ENCODE peak calls at places on chromosome 6, in eight cellular contexts. One of them, this sample, is unnamed.
A peak's percentile ranks its signal among the peaks of the same experiment; 100 is the strongest.

GRCh38 chr6:115612216-115612615 is 448.5 kb downstream of the FRK start:
- DNase-seq in HL-60: no peak
- DNase-seq in hepatocyte: no peak
- DNase-seq in cardiac muscle cell: no peak
- DNase-seq in heart right ventricle: no peak
- DNase-seq in BE2C: no peak
- DNase-seq in breast epithelium: no peak
- DNase-seq in heart left ventricle: no peak
- DNase-seq in this sample: no peak

GRCh38 chr6:25181923-25182322 is 97.3 kb upstream of the CARMIL1 start:
- DNase-seq in HL-60: no peak
- DNase-seq in hepatocyte: no peak
- DNase-seq in cardiac muscle cell: no peak
- DNase-seq in heart right ventricle: no peak
- DNase-seq in BE2C: no peak
- DNase-seq in breast epithelium: no peak
- DNase-seq in heart left ventricle: no peak
- DNase-seq in this sample: no peak

GRCh38 chr6:99550046-99550445 is 18.4 kb downstream of the CCNC start:
- DNase-seq in HL-60: no peak
- DNase-seq in hepatocyte: no peak
- DNase-seq in cardiac muscle cell: no peak
- DNase-seq in heart right ventricle: no peak
- DNase-seq in BE2C: no peak
- DNase-seq in breast epithelium: no peak
- DNase-seq in heart left ventricle: no peak
- DNase-seq in this sample: no peak

GRCh38 chr6:121823437-121823851 is 388.0 kb downstream of the GJA1 start:
- DNase-seq in HL-60: no peak
- DNase-seq in hepatocyte: no peak
- DNase-seq in cardiac muscle cell: peak; percentile 45
- DNase-seq in heart right ventricle: no peak
- DNase-seq in BE2C: no peak
- DNase-seq in breast epithelium: no peak
- DNase-seq in heart left ventricle: no peak
- DNase-seq in this sample: no peak

GRCh38 chr6:159174263-159174974 is 5.2 kb downstream of the FNDC1 start:
- DNase-seq in HL-60: peak; percentile 63
- DNase-seq in hepatocyte: peak; percentile 89
- DNase-seq in cardiac muscle cell: peak; percentile 78
- DNase-seq in heart right ventricle: peak; percentile 71
- DNase-seq in BE2C: peak; percentile 81
- DNase-seq in breast epithelium: peak; percentile 39
- DNase-seq in heart left ventricle: peak; percentile 76
- DNase-seq in this sample: no peak

GRCh38 chr6:135250234-135250633 is 69.1 kb downstream of the MYB start:
- DNase-seq in HL-60: peak; percentile 28
- DNase-seq in hepatocyte: no peak
- DNase-seq in cardiac muscle cell: no peak
- DNase-seq in heart right ventricle: no peak
- DNase-seq in BE2C: no peak
- DNase-seq in breast epithelium: no peak
- DNase-seq in heart left ventricle: no peak
- DNase-seq in this sample: no peak

GRCh38 chr6:166931426-166931970 is 24.9 kb downstream of the RNASET2 start:
- DNase-seq in HL-60: no peak
- DNase-seq in hepatocyte: no peak
- DNase-seq in cardiac muscle cell: no peak
- DNase-seq in heart right ventricle: no peak
- DNase-seq in BE2C: no peak
- DNase-seq in breast epithelium: no peak
- DNase-seq in heart left ventricle: no peak
- DNase-seq in this sample: no peak

GRCh38 chr6:139508023-139508422 is 133.6 kb upstream of the CITED2 start:
- DNase-seq in HL-60: peak; percentile 74
- DNase-seq in hepatocyte: no peak
- DNase-seq in cardiac muscle cell: no peak
- DNase-seq in heart right ventricle: no peak
- DNase-seq in BE2C: no peak
- DNase-seq in breast epithelium: no peak
- DNase-seq in heart left ventricle: no peak
- DNase-seq in this sample: no peak

GRCh38 chr6:38508894-38509293 is 130.8 kb downstream of the BTBD9 start:
- DNase-seq in HL-60: peak; percentile 36
- DNase-seq in hepatocyte: no peak
- DNase-seq in cardiac muscle cell: peak; percentile 27
- DNase-seq in heart right ventricle: no peak
- DNase-seq in BE2C: no peak
- DNase-seq in breast epithelium: no peak
- DNase-seq in heart left ventricle: no peak
- DNase-seq in this sample: no peak

GRCh38 chr6:134925800-134926199 is 24.1 kb downstream of the ALDH8A1 start:
- DNase-seq in HL-60: no peak
- DNase-seq in hepatocyte: no peak
- DNase-seq in cardiac muscle cell: no peak
- DNase-seq in heart right ventricle: no peak
- DNase-seq in BE2C: no peak
- DNase-seq in breast epithelium: no peak
- DNase-seq in heart left ventricle: no peak
- DNase-seq in this sample: no peak

GRCh38 chr6:6811151-6812002 is 222.9 kb downstream of the LY86 start:
- DNase-seq in HL-60: no peak
- DNase-seq in hepatocyte: peak; percentile 85
- DNase-seq in cardiac muscle cell: no peak
- DNase-seq in heart right ventricle: no peak
- DNase-seq in BE2C: no peak
- DNase-seq in breast epithelium: peak; percentile 77
- DNase-seq in heart left ventricle: no peak
- DNase-seq in this sample: peak; percentile 60

GRCh38 chr6:166707045-166707444 is 80.0 kb upstream of the RPS6KA2 start:
- DNase-seq in HL-60: peak; percentile 64
- DNase-seq in hepatocyte: peak; percentile 76
- DNase-seq in cardiac muscle cell: peak; percentile 71
- DNase-seq in heart right ventricle: peak; percentile 64
- DNase-seq in BE2C: peak; percentile 77
- DNase-seq in breast epithelium: no peak
- DNase-seq in heart left ventricle: peak; percentile 63
- DNase-seq in this sample: no peak

GRCh38 chr6:18395177-18395850 is 8.2 kb downstream of the RNF144B start:
- DNase-seq in HL-60: no peak
- DNase-seq in hepatocyte: no peak
- DNase-seq in cardiac muscle cell: no peak
- DNase-seq in heart right ventricle: no peak
- DNase-seq in BE2C: no peak
- DNase-seq in breast epithelium: no peak
- DNase-seq in heart left ventricle: no peak
- DNase-seq in this sample: no peak

GRCh38 chr6:139777202-139777970 is 402.9 kb upstream of the CITED2 start:
- DNase-seq in HL-60: no peak
- DNase-seq in hepatocyte: no peak
- DNase-seq in cardiac muscle cell: peak; percentile 41
- DNase-seq in heart right ventricle: no peak
- DNase-seq in BE2C: peak; percentile 14
- DNase-seq in breast epithelium: no peak
- DNase-seq in heart left ventricle: no peak
- DNase-seq in this sample: no peak

GRCh38 chr6:113596907-113597583 is 260.1 kb upstream of the MARCKS start:
- DNase-seq in HL-60: peak; percentile 36
- DNase-seq in hepatocyte: no peak
- DNase-seq in cardiac muscle cell: peak; percentile 20
- DNase-seq in heart right ventricle: no peak
- DNase-seq in BE2C: no peak
- DNase-seq in breast epithelium: no peak
- DNase-seq in heart left ventricle: peak; percentile 29
- DNase-seq in this sample: no peak

GRCh38 chr6:63521475-63522210 is 50.6 kb upstream of the LOC128125822 start:
- DNase-seq in HL-60: no peak
- DNase-seq in hepatocyte: peak; percentile 26
- DNase-seq in cardiac muscle cell: no peak
- DNase-seq in heart right ventricle: no peak
- DNase-seq in BE2C: no peak
- DNase-seq in breast epithelium: no peak
- DNase-seq in heart left ventricle: no peak
- DNase-seq in this sample: no peak

DNA sequence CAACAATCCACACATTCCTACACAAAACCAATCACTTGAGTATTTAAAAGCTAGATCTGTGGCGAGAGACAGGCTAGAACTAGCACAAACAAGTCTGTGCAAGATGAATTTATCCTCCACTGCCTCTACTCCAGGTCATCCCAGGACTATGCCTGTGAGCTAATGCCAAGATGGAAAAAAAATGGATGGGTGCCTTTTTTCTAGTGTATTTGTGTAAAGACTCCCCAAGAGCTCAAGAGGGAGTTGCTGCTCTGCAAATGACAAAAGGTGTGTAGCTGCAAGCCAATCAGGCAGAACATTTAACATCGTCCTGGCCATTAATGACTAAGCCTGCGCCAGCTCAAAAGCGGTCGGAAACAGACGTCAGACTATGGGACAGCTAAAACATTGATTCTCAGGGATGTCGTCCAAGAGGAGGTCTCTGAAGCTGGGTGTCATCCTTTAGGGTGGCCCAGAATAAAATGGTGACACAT is 21.9 kb downstream of the ATXN1 start:
- DNase-seq in HL-60: no peak
- DNase-seq in hepatocyte: no peak
- DNase-seq in cardiac muscle cell: no peak
- DNase-seq in heart right ventricle: no peak
- DNase-seq in BE2C: no peak
- DNase-seq in breast epithelium: peak; percentile 45
- DNase-seq in heart left ventricle: no peak
- DNase-seq in this sample: no peak
- TF ChIP-seq CTCF in HL-60: no peak
- TF ChIP-seq CTCF in hepatocyte: no peak
- TF ChIP-seq CTCF in cardiac muscle cell: no peak
- TF ChIP-seq CTCF in heart right ventricle: no peak
- TF ChIP-seq CTCF in BE2C: no peak
- TF ChIP-seq CTCF in breast epithelium: no peak
- TF ChIP-seq CTCF in heart left ventricle: no peak
- TF ChIP-seq CTCF in this sample: no peak

DNA sequence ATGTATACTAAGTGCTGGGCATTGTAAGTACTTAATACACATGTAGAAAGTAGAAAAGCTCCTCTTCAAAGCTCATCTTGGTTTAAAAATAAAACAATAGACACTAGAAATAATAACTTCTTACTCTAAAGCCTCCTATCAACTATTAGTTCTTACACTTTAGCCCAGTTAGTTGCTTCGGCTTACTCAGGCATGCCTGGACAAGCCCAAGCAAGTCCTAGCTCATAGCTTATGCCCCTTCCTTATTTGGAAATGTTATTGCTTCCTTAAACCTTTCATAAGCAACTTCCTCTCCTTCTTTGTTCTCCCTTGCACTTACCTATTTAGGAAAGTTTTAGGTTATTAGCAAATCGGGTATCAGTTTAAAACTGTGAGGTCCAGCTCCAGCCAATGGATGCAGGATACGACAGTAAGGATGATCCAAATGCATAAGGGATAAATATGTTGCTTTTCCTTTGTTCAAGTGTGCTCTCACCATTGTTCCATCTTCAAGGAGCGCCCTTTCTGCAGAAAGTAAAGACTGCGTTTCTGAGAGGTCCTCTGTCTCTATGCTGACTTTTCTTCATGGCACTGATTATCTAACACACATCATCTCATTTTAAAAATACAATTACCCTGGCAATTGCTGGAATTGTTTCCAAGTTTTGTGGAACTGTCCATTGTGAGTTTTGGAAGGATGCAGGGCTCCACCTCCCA is 12.3 kb downstream of the TMEM30A start:
- DNase-seq in HL-60: peak; percentile 55
- DNase-seq in hepatocyte: no peak
- DNase-seq in cardiac muscle cell: no peak
- DNase-seq in heart right ventricle: no peak
- DNase-seq in BE2C: no peak
- DNase-seq in breast epithelium: no peak
- DNase-seq in heart left ventricle: no peak
- DNase-seq in this sample: no peak
- H3K27me3 ChIP-seq in HL-60: no peaks in the 10 kb centered on the region
- H3K27me3 ChIP-seq in hepatocyte: no peaks in the 10 kb centered on the region
- H3K27me3 ChIP-seq in cardiac muscle cell: no peaks in the 10 kb centered on the region
- H3K27me3 ChIP-seq in heart right ventricle: no peaks in the 10 kb centered on the region
- H3K27me3 ChIP-seq in BE2C: no peaks in the 10 kb centered on the region
- H3K27me3 ChIP-seq in breast epithelium: no peaks in the 10 kb centered on the region
- H3K27me3 ChIP-seq in heart left ventricle: no peaks in the 10 kb centered on the region
- H3K27me3 ChIP-seq in this sample: no peaks in the 10 kb centered on the region

GRCh38 chr6:111781055-111781708 is 92.1 kb downstream of the FYN start:
- DNase-seq in HL-60: no peak
- DNase-seq in hepatocyte: peak; percentile 48
- DNase-seq in cardiac muscle cell: no peak
- DNase-seq in heart right ventricle: no peak
- DNase-seq in BE2C: peak; percentile 24
- DNase-seq in breast epithelium: no peak
- DNase-seq in heart left ventricle: no peak
- DNase-seq in this sample: no peak

GRCh38 chr6:111779660-111780059 is 93.6 kb downstream of the FYN start:
- DNase-seq in HL-60: no peak
- DNase-seq in hepatocyte: no peak
- DNase-seq in cardiac muscle cell: no peak
- DNase-seq in heart right ventricle: no peak
- DNase-seq in BE2C: no peak
- DNase-seq in breast epithelium: no peak
- DNase-seq in heart left ventricle: no peak
- DNase-seq in this sample: no peak

GRCh38 chr6:111776236-111777189 is 96.7 kb downstream of the FYN start:
- DNase-seq in HL-60: no peak
- DNase-seq in hepatocyte: no peak
- DNase-seq in cardiac muscle cell: no peak
- DNase-seq in heart right ventricle: no peak
- DNase-seq in BE2C: no peak
- DNase-seq in breast epithelium: no peak
- DNase-seq in heart left ventricle: no peak
- DNase-seq in this sample: no peak

GRCh38 chr6:111777357-111777756 is 95.9 kb downstream of the FYN start:
- DNase-seq in HL-60: no peak
- DNase-seq in hepatocyte: no peak
- DNase-seq in cardiac muscle cell: no peak
- DNase-seq in heart right ventricle: no peak
- DNase-seq in BE2C: peak; percentile 30
- DNase-seq in breast epithelium: no peak
- DNase-seq in heart left ventricle: no peak
- DNase-seq in this sample: no peak

DNA sequence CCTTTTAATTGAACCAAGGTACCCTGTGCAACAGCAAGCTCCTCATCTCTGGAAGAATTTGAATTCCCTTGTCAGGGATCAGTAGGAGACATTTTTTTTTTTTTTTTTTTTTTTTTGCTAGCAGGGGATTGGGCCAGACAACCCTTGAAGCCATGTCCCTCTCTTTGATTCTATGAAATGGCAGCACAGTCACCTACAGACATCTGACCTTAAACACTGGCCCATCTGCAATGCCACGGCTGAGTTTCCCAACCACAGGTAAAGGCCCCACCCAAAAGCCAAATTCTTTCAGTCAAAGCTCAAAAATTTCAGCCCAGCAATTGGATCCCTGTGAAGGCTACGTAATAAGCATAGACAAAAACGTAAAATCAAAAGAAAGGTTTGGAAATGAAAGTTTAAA is 94.2 kb downstream of the FYN start:
- DNase-seq in HL-60: no peak
- DNase-seq in hepatocyte: no peak
- DNase-seq in cardiac muscle cell: no peak
- DNase-seq in heart right ventricle: no peak
- DNase-seq in BE2C: no peak
- DNase-seq in breast epithelium: no peak
- DNase-seq in heart left ventricle: no peak
- DNase-seq in this sample: no peak
- TF ChIP-seq CTCF in HL-60: no peak
- TF ChIP-seq CTCF in hepatocyte: no peak
- TF ChIP-seq CTCF in cardiac muscle cell: no peak
- TF ChIP-seq CTCF in heart right ventricle: no peak
- TF ChIP-seq CTCF in BE2C: no peak
- TF ChIP-seq CTCF in breast epithelium: no peak
- TF ChIP-seq CTCF in heart left ventricle: no peak
- TF ChIP-seq CTCF in this sample: no peak

GRCh38 chr6:133242761-133243590 is 1.8 kb downstream of the EYA4 start:
- DNase-seq in HL-60: no peak
- DNase-seq in hepatocyte: no peak
- DNase-seq in cardiac muscle cell: peak; percentile 5
- DNase-seq in heart right ventricle: peak; percentile 13
- DNase-seq in BE2C: peak; percentile 53
- DNase-seq in breast epithelium: no peak
- DNase-seq in heart left ventricle: peak; percentile 40
- DNase-seq in this sample: no peak
- H3K27me3 ChIP-seq in HL-60: peaks cover 37% of the 10 kb centered on the region
- H3K27me3 ChIP-seq in hepatocyte: peaks cover 93% of the 10 kb centered on the region
- H3K27me3 ChIP-seq in cardiac muscle cell: peaks cover 100% of the 10 kb centered on the region
- H3K27me3 ChIP-seq in heart right ventricle: peaks cover 60% of the 10 kb centered on the region
- H3K27me3 ChIP-seq in BE2C: no peaks in the 10 kb centered on the region
- H3K27me3 ChIP-seq in breast epithelium: no peaks in the 10 kb centered on the region
- H3K27me3 ChIP-seq in heart left ventricle: no peaks in the 10 kb centered on the region
- H3K27me3 ChIP-seq in this sample: no peaks in the 10 kb centered on the region

This sample was measured in ascending aorta.